ENCODE peak calls at places on chromosomes 11 and 22, in nine cellular contexts. S is suprapubic skin; B is germinal center; T is heart left ventricle; Q is fibroblast of mammary gland; J is iPS DF 6.9; L is A172; Z is activated CD4-positive, alpha-beta T cell treated with anti-CD3 and anti-CD28 coated beads, Interleukin-2, amount 10 ng/mL, durations not matched to agents 7 days and 5 days; I is activated T-helper 1 cell treated with anti-CD3 and anti-CD28 coated beads, Interleukin-12 subunit alpha, Interleukin-12 subunit beta, Interleukin-2, Interleukin-4 antibody, amounts not matched to agents 30 ng/mL and 10 ng/mL and 1 ng/mL, durations not matched to agents 14 hours and 24 hours and 36 hours. M is an unnamed sample.

GRCh38 chr11:135073444-135073843 is 661.4 kb upstream of the B3GAT1 start:
- DNase-seq in T (no peak), I (no peak), S (no peak), L (no peak), J (no peak), B (no peak), Q (no peak), Z (no peak), M (no peak)

GRCh38 chr11:131465746-131466145 is 95.3 kb downstream of the NTM start:
- DNase-seq in B (no peak), L (no peak), S (no peak), Z (no peak), I (no peak), J (peak), T (no peak), Q (no peak), M (no peak)

GRCh38 chr11:94602430-94603372 is 35.5 kb downstream of the PIWIL4 start:
- DNase-seq in B (no peak), Z (peak), Q (peak), L (no peak), J (no peak), T (peak), S (no peak), I (peak), M (no peak)

GRCh38 chr22:41857860-41858199 is 24.9 kb downstream of the SREBF2 start:
- DNase-seq in L (no peak), J (no peak), Q (no peak), S (no peak), I (no peak), Z (no peak), B (no peak), T (no peak), M (no peak)

GRCh38 chr11:46380340-46381045 is 976 bp upstream of the MDK start:
- DNase-seq in B (peak), J (no peak), Z (peak), S (no peak), I (peak), L (peak), Q (peak), T (peak), M (peak)

GRCh38 chr22:21734540-21735197 is 925 bp downstream of the YPEL1 start:
- DNase-seq in L (no peak), Q (no peak), T (no peak), I (no peak), Z (peak), J (no peak), S (no peak), B (no peak), M (no peak)

GRCh38 chr22:26377170-26377825 is 51.8 kb upstream of the ASPHD2 start:
- DNase-seq in Z (no peak), L (no peak), B (no peak), I (no peak), S (no peak), Q (no peak), T (no peak), J (no peak), M (no peak)

GRCh38 chr22:24145446-24146189 is 35.7 kb upstream of the SUSD2 start:
- DNase-seq in T (no peak), I (no peak), S (no peak), Q (no peak), J (no peak), L (peak), B (no peak), Z (no peak), M (no peak)

GRCh38 chr11:32991898-32992297 is 23.8 kb upstream of the DEPDC7 start:
- DNase-seq in L (no peak), B (no peak), I (no peak), J (no peak), T (no peak), Q (no peak), Z (no peak), S (no peak), M (no peak)

GRCh38 chr22:45051419-45051818 is 41.6 kb upstream of the PHF21B start:
- DNase-seq in T (no peak), L (no peak), J (no peak), B (no peak), Q (no peak), I (no peak), S (no peak), Z (no peak), M (no peak)

GRCh38 chr11:77842451-77843121 is 21.6 kb downstream of the AAMDC start:
- DNase-seq in S (no peak), J (no peak), T (no peak), Q (peak), I (no peak), Z (no peak), L (peak), B (no peak), M (no peak)

GRCh38 chr22:20455709-20456063 is 18.1 kb upstream of the SCARF2 start:
- DNase-seq in J (no peak), Q (no peak), I (no peak), T (no peak), B (no peak), S (no peak), Z (no peak), L (no peak), M (no peak)

GRCh38 chr11:1488575-1489180 is 2.1 kb upstream of the MOB2 start:
- DNase-seq in T (peak), J (no peak), S (no peak), L (no peak), I (no peak), B (no peak), Z (no peak), Q (no peak), M (no peak)

GRCh38 chr11:40302669-40303068 is 1156.8 kb downstream of the LRRC4C start:
- DNase-seq in S (no peak), T (no peak), B (no peak), Z (no peak), I (no peak), J (no peak), Q (peak), L (no peak), M (no peak)

GRCh38 chr11:59802639-59803176 is 7.9 kb downstream of the MRPL16 start:
- DNase-seq in Z (peak), J (no peak), T (no peak), B (peak), S (no peak), L (peak), I (peak), Q (peak), M (peak)

GRCh38 chr11:119389611-119390254 is 8.2 kb upstream of the USP2 start:
- DNase-seq in S (no peak), L (no peak), J (no peak), Q (no peak), B (peak), T (no peak), I (no peak), Z (no peak), M (no peak)